ENCODE peak calls at places on chromosomes 6 and 20, in four cellular contexts. I is IMR-90, B is H1, Q is H9. V is an unnamed sample.

GRCh38 chr6:136647363-136647763 is 97.1 kb upstream of the MAP7 start:
- DNase-seq in B (no peak), I (peak; percentile 97), Q (no peak), V (peak; percentile 13)

GRCh38 chr6:2848851-2849250 is 7.2 kb upstream of the SERPINB1 start:
- DNase-seq in I (no peak), Q (peak; percentile 86), B (no peak), V (peak; percentile 88)

GRCh38 chr6:151229401-151230276 is 10.1 kb upstream of the AKAP12 start:
- DNase-seq in I (no peak), Q (no peak), B (no peak), V (peak; percentile 63)

GRCh38 chr6:44078795-44079671 is 48.2 kb downstream of the MRPL14 start:
- DNase-seq in I (peak; percentile 67), Q (peak; percentile 78), B (peak; percentile 91), V (peak; percentile 82)

GRCh38 chr6:54877713-54878317 is 31.2 kb downstream of the FAM83B start:
- DNase-seq in B (no peak), I (no peak), Q (no peak), V (no peak)

GRCh38 chr6:31831350-31832215 is 4.0 kb downstream of the HSPA1B start:
- DNase-seq in B (no peak), I (no peak), Q (no peak), V (no peak)

GRCh38 chr6:139600313-139600712 is 225.9 kb upstream of the CITED2 start:
- DNase-seq in B (no peak), Q (no peak), I (no peak), V (no peak)

GRCh38 chr20:62586799-62587198 is 55.5 kb upstream of the SLCO4A1 start:
- DNase-seq in I (no peak), B (no peak), Q (no peak), V (no peak)

GRCh38 chr6:108675226-108676160 is 114.8 kb downstream of the FOXO3 start:
- DNase-seq in Q (no peak), B (no peak), I (no peak), V (no peak)

GRCh38 chr6:85674604-85675003 is 31.9 kb upstream of the SYNCRIP start:
- DNase-seq in Q (no peak), B (no peak), I (no peak), V (no peak)

GRCh38 chr6:14200047-14200446 is 82.5 kb downstream of the CD83 start:
- DNase-seq in B (no peak), Q (no peak), I (peak; percentile 54), V (no peak)

GRCh38 chr20:45019764-45020126 is 53.4 kb downstream of the STK4 start:
- DNase-seq in B (no peak), Q (no peak), I (peak; percentile 10), V (no peak)

GRCh38 chr6:32969685-32970412 is 1.5 kb downstream of the BRD2 start:
- DNase-seq in B (no peak), I (peak; percentile 97), Q (peak; percentile 81), V (peak; percentile 97)

GRCh38 chr20:326645-327031 is 1.3 kb downstream of the SOX12 start:
- DNase-seq in I (no peak), B (no peak), Q (no peak), V (peak; percentile 63)

GRCh38 chr6:10962673-10963072 is 75.8 kb downstream of the SYCP2L start:
- DNase-seq in B (no peak), I (peak; percentile 95), Q (no peak), V (no peak)

GRCh38 chr20:59829415-59830106 is 103.9 kb downstream of the SYCP2 start:
- DNase-seq in Q (peak; percentile 20), I (no peak), B (peak; percentile 19), V (no peak)

GRCh38 chr6:111427341-111428116 is 55.5 kb downstream of the REV3L start:
- DNase-seq in I (peak; percentile 85), Q (no peak), B (no peak), V (no peak)

GRCh38 chr6:31740397-31741223 is 805 bp downstream of the MSH5 start:
- DNase-seq in I (no peak), B (no peak), Q (no peak), V (no peak)

GRCh38 chr6:56335733-56336132 is 88.4 kb upstream of the COL21A1 start:
- DNase-seq in B (no peak), Q (no peak), I (peak; percentile 94), V (no peak)

GRCh38 chr6:33758807-33759206 is 12.1 kb upstream of the IP6K3 start:
- DNase-seq in I (peak; percentile 53), B (no peak), Q (no peak), V (no peak)

GRCh38 chr20:38685271-38685670 is 39.0 kb upstream of the SLC32A1 start:
- DNase-seq in Q (no peak), B (no peak), I (no peak), V (no peak)

GRCh38 chr6:129709451-129709908 is 497 bp downstream of the ARHGAP18 start:
- DNase-seq in B (no peak), I (peak; percentile 58), Q (no peak), V (no peak)

GRCh38 chr6:53862517-53863457 is 68.0 kb downstream of the LRRC1 start:
- DNase-seq in I (peak; percentile 93), B (no peak), Q (no peak), V (peak; percentile 14)

GRCh38 chr6:118893095-118893881 is 664 bp upstream of the ASF1A start:
- DNase-seq in Q (peak; percentile 41), I (peak; percentile 67), B (no peak), V (peak; percentile 86)

GRCh38 chr6:116969211-116969863 is 92.3 kb downstream of the RFX6 start:
- DNase-seq in B (no peak), I (peak; percentile 50), Q (no peak), V (peak; percentile 58)

GRCh38 chr20:24683676-24684075 is 214.2 kb downstream of the SYNDIG1 start:
- DNase-seq in Q (no peak), B (no peak), I (no peak), V (no peak)

GRCh38 chr6:113634352-113635163 is 222.6 kb upstream of the MARCKS start:
- DNase-seq in B (no peak), Q (no peak), I (peak; percentile 87), V (no peak)

GRCh38 chr6:7685276-7685675 is 40.6 kb upstream of the BMP6 start:
- DNase-seq in B (no peak), Q (no peak), I (no peak), V (no peak)

GRCh38 chr20:14582855-14583254 is 245.4 kb upstream of the FLRT3 start:
- DNase-seq in Q (no peak), B (no peak), I (no peak), V (no peak)

GRCh38 chr20:50095476-50096078 is 17.4 kb downstream of the UBE2V1 start:
- DNase-seq in I (no peak), Q (no peak), B (no peak), V (no peak)

GRCh38 chr6:41441598-41442205 is 104.5 kb upstream of the FOXP4 start:
- DNase-seq in I (no peak), Q (no peak), B (no peak), V (no peak)

GRCh38 chr6:157019733-157020132 is 242.6 kb downstream of the ARID1B start:
- DNase-seq in I (peak; percentile 26), B (no peak), Q (no peak), V (peak; percentile 31)

GRCh38 chr6:3419624-3420272 is 37.1 kb downstream of the SLC22A23 start:
- DNase-seq in I (peak; percentile 76), B (no peak), Q (no peak), V (peak; percentile 96)

GRCh38 chr6:112203577-112204349 is 50.6 kb downstream of the LAMA4 start:
- DNase-seq in Q (no peak), B (no peak), I (peak; percentile 95), V (no peak)

GRCh38 chr6:23532227-23532626 is 593.8 kb upstream of the NRSN1 start:
- DNase-seq in I (no peak), B (no peak), Q (no peak), V (no peak)

GRCh38 chr6:23533954-23534725 is 591.9 kb upstream of the NRSN1 start:
- DNase-seq in Q (no peak), I (no peak), B (no peak), V (no peak)

GRCh38 chr6:23529902-23530301 is 596.1 kb upstream of the NRSN1 start:
- DNase-seq in I (no peak), B (no peak), Q (no peak), V (no peak)

GRCh38 chr6:23533311-23533710 is 592.7 kb upstream of the NRSN1 start:
- DNase-seq in Q (no peak), B (no peak), I (no peak), V (no peak)

DNA sequence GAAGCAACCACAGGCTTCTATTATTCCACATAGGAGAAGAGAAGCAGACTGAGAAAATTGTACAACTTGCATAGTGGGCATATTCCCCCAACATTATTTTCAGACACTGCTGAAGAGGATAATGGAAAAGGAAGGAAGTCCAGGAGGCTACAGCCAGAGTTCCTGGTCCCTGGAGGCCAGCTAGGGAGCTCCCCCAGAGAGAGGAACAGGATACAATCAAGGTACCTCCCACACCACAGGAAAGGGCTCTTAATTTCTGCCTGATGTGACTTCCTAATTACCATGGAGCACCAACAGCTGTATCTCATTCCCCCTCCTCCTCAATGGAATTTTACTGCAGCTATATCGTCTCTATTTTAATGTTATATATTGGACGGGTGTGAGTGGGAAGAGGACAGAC is 594.3 kb upstream of the NRSN1 start:
- DNase-seq in B (no peak), I (no peak), Q (no peak), V (no peak)
- H3K4ac ChIP-seq in B (no peak overlapping the region), I (no peak overlapping the region), Q (no peak overlapping the region), V (no peak overlapping the region)

GRCh38 chr6:47769951-47770350 is 11.9 kb upstream of the OPN5 start:
- DNase-seq in B (no peak), Q (no peak), I (no peak), V (no peak)
- H3K56ac ChIP-seq in B (no peak overlapping the region), Q (no peak overlapping the region), I (no peak overlapping the region), V (no peak overlapping the region)

GRCh38 chr20:61437280-61438206 is 185.5 kb downstream of the CDH4 start:
- DNase-seq in B (no peak), Q (peak; percentile 59), I (peak; percentile 90), V (peak; percentile 87)

GRCh38 chr20:61435823-61436220 is 183.8 kb downstream of the CDH4 start:
- DNase-seq in B (no peak), I (no peak), Q (no peak), V (no peak)

GRCh38 chr20:61435184-61435822 is 183.2 kb downstream of the CDH4 start:
- DNase-seq in I (no peak), B (no peak), Q (no peak), V (no peak)

GRCh38 chr20:61436674-61437279 is 184.7 kb downstream of the CDH4 start:
- DNase-seq in Q (peak; percentile 96), I (peak; percentile 58), B (peak; percentile 84), V (peak; percentile 100)

DNA sequence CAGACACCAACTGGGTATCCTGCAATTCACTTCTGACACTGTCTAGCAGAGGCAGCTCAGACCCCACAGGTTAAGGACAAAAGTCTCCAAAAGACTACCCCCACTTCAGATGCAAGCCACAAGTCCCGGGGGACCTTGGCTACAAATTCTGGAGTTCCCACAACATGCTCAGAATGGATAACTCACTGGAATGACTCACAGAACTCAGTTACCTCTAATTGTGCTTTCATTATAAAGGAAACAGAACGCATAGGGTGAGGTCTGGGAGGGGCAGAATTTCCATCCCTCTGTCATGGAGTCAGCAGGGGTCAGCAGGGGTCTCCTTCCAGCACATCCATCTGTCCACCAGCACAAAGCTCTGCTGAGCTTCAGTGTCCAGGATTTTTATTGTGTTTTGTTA is 184.2 kb downstream of the CDH4 start:
- DNase-seq in I (peak; percentile 61), B (no peak), Q (no peak), V (peak; percentile 89)
- H3K4ac ChIP-seq in I (peak overlapping the region; percentile 38), B (peak overlapping the region; percentile 100), Q (no peak overlapping the region), V (peak overlapping the region; percentile 93)

DNA sequence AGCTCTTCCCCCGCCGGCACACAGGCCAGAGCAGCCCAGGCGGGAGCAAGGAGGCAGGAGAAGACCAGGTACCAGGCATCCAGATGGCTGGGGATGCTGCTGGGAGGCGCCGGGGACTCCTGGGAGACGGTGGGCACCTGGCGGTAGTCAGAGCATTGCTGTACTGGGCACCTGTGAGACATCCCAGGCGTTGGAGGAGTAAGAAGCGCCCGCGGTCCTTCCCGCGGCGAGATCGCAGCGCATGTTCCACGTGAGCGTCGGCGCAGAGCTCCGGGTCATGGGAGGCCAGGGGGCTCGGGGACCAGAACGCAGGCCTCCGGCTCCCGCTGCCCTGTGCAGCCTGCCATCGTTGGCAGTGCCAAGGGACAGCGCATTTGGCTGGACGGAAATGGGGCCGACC is 293.7 kb upstream of the CDYL start:
- DNase-seq in Q (no peak), B (no peak), I (no peak), V (no peak)
- H3K56ac ChIP-seq in Q (no peak overlapping the region), B (no peak overlapping the region), I (no peak overlapping the region), V (no peak overlapping the region)